ENCODE peak calls at places on chromosome 21, in six cellular contexts. T is adrenal gland, C is transverse colon, U is H54, R is uterus, J is tibial nerve. L is an unnamed sample.

GRCh38 chr21:34925597-34925996 is 123.5 kb downstream of the RUNX1 start:
- DNase-seq in T (no peak), C (no peak), U (no peak), R (no peak), J (no peak), L (no peak)

GRCh38 chr21:41215856-41216408 is 48.0 kb downstream of the BACE2 start:
- DNase-seq in T (no peak), C (no peak), U (no peak), R (no peak), J (no peak), L (no peak)

GRCh38 chr21:35226960-35227741 is 178.0 kb upstream of the RUNX1 start:
- DNase-seq in T (no peak), C (peak), U (no peak), R (no peak), J (no peak), L (no peak)

GRCh38 chr21:44865561-44866280 is 7.8 kb downstream of the PTTG1IP start:
- DNase-seq in T (no peak), C (no peak), U (no peak), R (no peak), J (no peak), L (peak)

GRCh38 chr21:44483288-44484237 is 28.3 kb downstream of the LRRC3 start:
- DNase-seq in T (no peak), C (no peak), U (no peak), R (no peak), J (no peak), L (no peak)

GRCh38 chr21:25901580-25901979 is 166.8 kb downstream of the GABPA start:
- DNase-seq in T (peak), C (no peak), U (no peak), R (no peak), J (no peak), L (no peak)

GRCh38 chr21:35294231-35294898 is 245.3 kb upstream of the RUNX1 start:
- DNase-seq in T (no peak), C (peak), U (no peak), R (no peak), J (no peak), L (peak)

GRCh38 chr21:32094792-32095191 is 184.1 kb downstream of the MIS18A start:
- DNase-seq in T (no peak), C (no peak), U (peak), R (no peak), J (no peak), L (no peak)

GRCh38 chr21:35511298-35512162 is 462.4 kb upstream of the RUNX1 start:
- DNase-seq in T (no peak), C (no peak), U (peak), R (no peak), J (no peak), L (no peak)

GRCh38 chr21:45299864-45300785 is 12.4 kb upstream of the POFUT2 start:
- DNase-seq in T (peak), C (no peak), U (no peak), R (peak), J (peak), L (no peak)

GRCh38 chr21:34630536-34631143 is 15.7 kb upstream of the RCAN1 start:
- DNase-seq in T (peak), C (no peak), U (peak), R (no peak), J (no peak), L (no peak)

GRCh38 chr21:31282095-31282709 is 61.9 kb downstream of the TIAM1 start:
- DNase-seq in T (peak), C (peak), U (peak), R (no peak), J (no peak), L (peak)

GRCh38 chr21:31780944-31781343 is 49.0 kb upstream of the SCAF4 start:
- DNase-seq in T (no peak), C (no peak), U (no peak), R (no peak), J (no peak), L (no peak)

GRCh38 chr21:44581158-44581557 is 754 bp upstream of the KRTAP10-5 start:
- DNase-seq in T (no peak), C (no peak), U (no peak), R (no peak), J (no peak), L (no peak)

GRCh38 chr21:31418355-31419001 is 74.4 kb upstream of the TIAM1 start:
- DNase-seq in T (no peak), C (no peak), U (no peak), R (no peak), J (no peak), L (no peak)

GRCh38 chr21:30491963-30492428 is at the start of gene KRTAP19-3:
- DNase-seq in T (no peak), C (no peak), U (no peak), R (no peak), J (no peak), L (no peak)

GRCh38 chr21:38773108-38774061 is 32.3 kb upstream of the ETS2 start:
- DNase-seq in T (no peak), C (no peak), U (peak), R (no peak), J (peak), L (no peak)

GRCh38 chr21:39441502-39442475 is 3.8 kb downstream of the LCA5L start:
- DNase-seq in T (peak), C (no peak), U (peak), R (no peak), J (no peak), L (no peak)

GRCh38 chr21:46021978-46022544 is 40.5 kb downstream of the COL6A1 start:
- DNase-seq in T (no peak), C (peak), U (no peak), R (peak), J (peak), L (peak)

GRCh38 chr21:27275294-27275927 is 308.5 kb upstream of the ADAMTS5 start:
- DNase-seq in T (no peak), C (no peak), U (peak), R (no peak), J (no peak), L (no peak)

GRCh38 chr21:46412521-46413364 is 45.9 kb upstream of the DIP2A start:
- DNase-seq in T (no peak), C (no peak), U (no peak), R (no peak), J (no peak), L (no peak)

GRCh38 chr21:31612889-31613785 is 46.4 kb upstream of the SOD1 start:
- DNase-seq in T (no peak), C (no peak), U (no peak), R (no peak), J (no peak), L (no peak)

GRCh38 chr21:33266050-33266783 is at the start of gene IL10RB:
- DNase-seq in T (peak), C (peak), U (peak), R (peak), J (peak), L (peak)
- TF ChIP-seq POLR2A in T (peak), C (peak), U (peak), R (peak), J (peak), L (no peak)

GRCh38 chr21:17467829-17468228 is 45.0 kb upstream of the CXADR start:
- DNase-seq in T (no peak), C (no peak), U (no peak), R (no peak), J (no peak), L (no peak)
- TF ChIP-seq POLR2A in T (no peak), C (no peak), U (no peak), R (no peak), J (no peak), L (no peak)

GRCh38 chr21:37453350-37453749 is 86.8 kb downstream of the DYRK1A start:
- DNase-seq in T (no peak), C (no peak), U (no peak), R (no peak), J (no peak), L (no peak)
- TF ChIP-seq POLR2A in T (no peak), C (no peak), U (no peak), R (no peak), J (no peak), L (no peak)

DNA sequence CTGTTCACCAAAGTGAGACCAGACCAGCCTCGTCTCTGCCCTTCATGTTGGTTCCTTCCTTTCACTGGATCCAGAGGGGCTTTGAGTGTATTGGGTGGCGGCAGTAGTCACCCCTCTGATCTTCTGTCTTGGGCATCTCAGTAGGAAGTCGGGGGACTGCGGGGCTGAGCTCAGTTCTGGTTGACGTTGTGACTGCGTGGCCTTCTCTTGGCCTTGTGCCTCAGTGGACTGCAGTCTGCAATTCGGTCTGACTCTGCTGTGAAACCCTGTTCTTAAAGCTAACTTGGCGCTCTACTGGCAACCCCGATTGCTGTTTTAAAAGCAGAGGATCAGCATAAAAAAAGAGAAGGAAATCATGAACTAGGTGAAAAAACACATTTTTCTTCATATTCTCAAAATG is 56.7 kb downstream of the SLC37A1 start:
- DNase-seq in T (peak), C (peak), U (no peak), R (peak), J (no peak), L (peak)
- TF ChIP-seq POLR2A in T (no peak), C (no peak), U (no peak), R (no peak), J (no peak), L (no peak)